ENCODE peak calls at places on chromosomes 12 and 14, in seven cellular contexts. F is K562, I is SK-N-SH, N is H1, G is GM12892, E is HepG2, O is GM12878. X is an unnamed sample.

GRCh38 chr12:3752096-3752709 is 706 bp downstream of the CRACR2A start:
- DNase-seq in F (peak), I (peak), N (no peak), G (peak), E (peak), O (peak), X (peak)

GRCh38 chr12:58844161-58844560 is 76.1 kb downstream of the LRIG3 start:
- DNase-seq in F (no peak), I (no peak), N (no peak), G (no peak), E (no peak), O (no peak), X (no peak)

GRCh38 chr12:9750276-9751203 is 10.2 kb downstream of the CD69 start:
- DNase-seq in F (peak), I (peak), N (no peak), G (no peak), E (peak), O (no peak), X (no peak)

GRCh38 chr12:130620281-130620680 is 95.8 kb downstream of the RIMBP2 start:
- DNase-seq in F (no peak), I (no peak), N (no peak), G (no peak), E (no peak), O (no peak), X (no peak)

GRCh38 chr12:130608132-130608531 is 108.0 kb downstream of the RIMBP2 start:
- DNase-seq in F (no peak), I (no peak), N (no peak), G (no peak), E (no peak), O (no peak), X (no peak)

GRCh38 chr12:6959376-6960290 is 8.5 kb downstream of the PTPN6 start:
- DNase-seq in F (no peak), I (no peak), N (no peak), G (no peak), E (no peak), O (no peak), X (no peak)

GRCh38 chr14:45284802-45285201 is 31.8 kb upstream of the MIS18BP1 start:
- DNase-seq in F (no peak), I (no peak), N (no peak), G (no peak), E (no peak), O (no peak), X (no peak)

GRCh38 chr12:12890492-12890814 is 909 bp upstream of the GPRC5A start:
- DNase-seq in F (no peak), I (peak), N (no peak), G (no peak), E (no peak), O (no peak), X (no peak)

GRCh38 chr12:47124451-47124850 is 44.7 kb upstream of the AMIGO2 start:
- DNase-seq in F (no peak), I (no peak), N (no peak), G (no peak), E (no peak), O (no peak), X (no peak)

GRCh38 chr12:90520002-90520734 is 434.8 kb downstream of the CCER1 start:
- DNase-seq in F (no peak), I (no peak), N (no peak), G (no peak), E (no peak), O (no peak), X (no peak)

GRCh38 chr14:70907996-70908917 is 998 bp downstream of the PCNX1 start:
- DNase-seq in F (peak), I (peak), N (peak), G (peak), E (peak), O (no peak), X (peak)

GRCh38 chr12:3241621-3242020 is 164.4 kb downstream of the TSPAN9 start:
- DNase-seq in F (no peak), I (no peak), N (no peak), G (no peak), E (peak), O (no peak), X (no peak)

GRCh38 chr12:34602213-34602940 is 580.1 kb downstream of the ALG10 start:
- DNase-seq in F (no peak), I (peak), N (no peak), G (no peak), E (no peak), O (no peak), X (no peak)

GRCh38 chr14:72549026-72549425 is 344.9 kb downstream of the DPF3 start:
- DNase-seq in F (no peak), I (no peak), N (no peak), G (no peak), E (no peak), O (no peak), X (no peak)

GRCh38 chr14:60649815-60650381 is 621 bp upstream of the SIX1 start:
- DNase-seq in F (no peak), I (no peak), N (no peak), G (no peak), E (no peak), O (no peak), X (no peak)

GRCh38 chr14:76541594-76542219 is 165.8 kb downstream of the ESRRB start:
- DNase-seq in F (no peak), I (no peak), N (no peak), G (no peak), E (no peak), O (no peak), X (no peak)

GRCh38 chr12:131047789-131048610 is 94.3 kb downstream of the ADGRD1 start:
- DNase-seq in F (peak), I (no peak), N (no peak), G (no peak), E (no peak), O (no peak), X (no peak)

GRCh38 chr14:68730811-68731425 is 61.9 kb downstream of the ZFP36L1 start:
- DNase-seq in F (no peak), I (no peak), N (no peak), G (no peak), E (no peak), O (no peak), X (no peak)

GRCh38 chr12:4579305-4580097 is 17.5 kb downstream of the DYRK4 start:
- DNase-seq in F (peak), I (peak), N (no peak), G (no peak), E (peak), O (no peak), X (no peak)

GRCh38 chr12:66165141-66165540 is 4.7 kb downstream of the TMBIM4 start:
- DNase-seq in F (no peak), I (no peak), N (no peak), G (no peak), E (no peak), O (no peak), X (no peak)

GRCh38 chr12:119005085-119005484 is 23.7 kb downstream of the SRRM4 start:
- DNase-seq in F (no peak), I (no peak), N (no peak), G (no peak), E (no peak), O (no peak), X (no peak)

GRCh38 chr12:69459477-69459876 is 10.7 kb upstream of the FRS2 start:
- DNase-seq in F (no peak), I (no peak), N (no peak), G (no peak), E (no peak), O (no peak), X (no peak)

GRCh38 chr12:14776236-14776959 is 26.9 kb downstream of the WBP11 start:
- DNase-seq in F (no peak), I (peak), N (no peak), G (no peak), E (no peak), O (no peak), X (no peak)

GRCh38 chr14:100654025-100654813 is 67.0 kb upstream of the BEGAIN start:
- DNase-seq in F (no peak), I (no peak), N (no peak), G (no peak), E (no peak), O (no peak), X (no peak)

GRCh38 chr12:54684636-54685630 is 36.8 kb upstream of the DCD start:
- DNase-seq in F (no peak), I (no peak), N (no peak), G (no peak), E (no peak), O (no peak), X (no peak)

GRCh38 chr14:88233915-88234314 is 89.2 kb downstream of the KCNK10 start:
- DNase-seq in F (peak), I (peak), N (peak), G (no peak), E (peak), O (no peak), X (no peak)

GRCh38 chr12:18723752-18724151 is 14.1 kb downstream of the PLCZ1 start:
- DNase-seq in F (no peak), I (no peak), N (no peak), G (no peak), E (no peak), O (no peak), X (no peak)

GRCh38 chr14:69505338-69506240 is 21.1 kb downstream of the PLEKHD1 start:
- DNase-seq in F (no peak), I (no peak), N (no peak), G (no peak), E (peak), O (no peak), X (no peak)

GRCh38 chr12:34336619-34337465 is 314.5 kb downstream of the ALG10 start:
- DNase-seq in F (peak), I (peak), N (no peak), G (no peak), E (no peak), O (no peak), X (no peak)

GRCh38 chr12:12819752-12820311 is 6.7 kb downstream of the DDX47 start:
- DNase-seq in F (peak), I (no peak), N (no peak), G (no peak), E (no peak), O (no peak), X (no peak)

GRCh38 chr14:81305743-81306142 is 85.0 kb upstream of the GTF2A1 start:
- DNase-seq in F (no peak), I (no peak), N (no peak), G (no peak), E (no peak), O (no peak), X (no peak)

GRCh38 chr14:52325126-52325525 is 11.0 kb downstream of the PTGER2 start:
- DNase-seq in F (no peak), I (no peak), N (no peak), G (peak), E (no peak), O (peak), X (no peak)

GRCh38 chr12:68381476-68381875 is 49.3 kb upstream of the MDM1 start:
- DNase-seq in F (no peak), I (no peak), N (no peak), G (no peak), E (no peak), O (no peak), X (no peak)

GRCh38 chr12:70383484-70383883 is 17.4 kb downstream of the KCNMB4 start:
- DNase-seq in F (no peak), I (no peak), N (no peak), G (no peak), E (no peak), O (no peak), X (no peak)

GRCh38 chr14:73613046-73613383 is 698 bp downstream of the ACOT6 start:
- DNase-seq in F (no peak), I (no peak), N (no peak), G (no peak), E (no peak), O (no peak), X (no peak)

GRCh38 chr14:55780156-55780946 is 200.3 kb downstream of the KTN1 start:
- DNase-seq in F (no peak), I (no peak), N (no peak), G (no peak), E (no peak), O (no peak), X (no peak)
- TF ChIP-seq TAF1 in F (no peak), I (no peak), N (no peak), G (no peak), E (no peak), O (no peak), X (no peak)

GRCh38 chr14:105532111-105532623 is 5.8 kb downstream of the TMEM121 start:
- DNase-seq in F (no peak), I (no peak), N (no peak), G (no peak), E (no peak), O (no peak), X (no peak)
- TF ChIP-seq TAF1 in F (no peak), I (no peak), N (no peak), G (no peak), E (no peak), O (no peak), X (no peak)

GRCh38 chr14:104266643-104267575 is 128.5 kb downstream of the KIF26A start:
- DNase-seq in F (no peak), I (no peak), N (no peak), G (no peak), E (no peak), O (no peak), X (no peak)

GRCh38 chr14:104265918-104266642 is 127.7 kb downstream of the KIF26A start:
- DNase-seq in F (no peak), I (no peak), N (no peak), G (no peak), E (no peak), O (no peak), X (no peak)

GRCh38 chr14:104264495-104265265 is 126.3 kb downstream of the KIF26A start:
- DNase-seq in F (no peak), I (no peak), N (no peak), G (no peak), E (no peak), O (no peak), X (no peak)

GRCh38 chr14:104262515-104263514 is 124.4 kb downstream of the KIF26A start:
- DNase-seq in F (no peak), I (no peak), N (no peak), G (no peak), E (no peak), O (no peak), X (no peak)

GRCh38 chr14:104263671-104264358 is 125.4 kb downstream of the KIF26A start:
- DNase-seq in F (no peak), I (no peak), N (no peak), G (no peak), E (no peak), O (no peak), X (no peak)
- TF ChIP-seq TAF1 in F (no peak), I (no peak), N (no peak), G (no peak), E (no peak), O (no peak), X (no peak)

DNA sequence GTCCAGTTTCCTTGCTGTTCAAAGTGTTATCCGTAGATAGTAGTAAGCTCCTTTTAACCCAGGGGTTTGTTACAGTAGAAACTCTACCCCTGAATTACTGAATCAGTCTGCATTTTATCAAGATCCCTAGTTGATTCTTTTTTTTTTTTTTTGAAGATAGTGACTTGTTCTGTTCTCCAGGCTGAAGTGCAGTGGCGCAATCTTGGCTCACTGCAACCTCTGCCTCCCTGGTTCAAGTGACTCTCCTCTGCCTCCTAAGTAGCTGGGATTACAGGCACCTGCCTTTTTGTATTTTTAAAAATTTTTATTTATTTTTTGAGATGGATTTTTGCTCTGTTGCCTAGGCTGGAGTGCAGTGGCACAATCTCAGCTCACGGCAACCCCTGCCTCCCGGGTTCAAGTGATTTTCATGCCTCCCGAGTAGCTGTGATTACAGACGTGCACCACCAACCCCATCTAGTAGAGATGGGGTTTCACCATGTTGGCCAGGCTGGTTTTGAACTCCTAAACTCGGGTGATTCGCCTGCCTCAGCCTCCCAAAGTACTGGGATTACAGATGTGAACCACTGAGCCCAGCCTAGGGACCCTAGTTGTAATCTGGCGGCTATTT is 10.5 kb downstream of the LARP4 start:
- DNase-seq in F (no peak), I (no peak), N (no peak), G (no peak), E (no peak), O (no peak), X (no peak)
- TF ChIP-seq TAF1 in F (no peak), I (no peak), N (no peak), G (no peak), E (no peak), O (no peak), X (no peak)

GRCh38 chr12:52056801-52057613 is 5.8 kb downstream of the NR4A1 start:
- DNase-seq in F (no peak), I (no peak), N (no peak), G (no peak), E (no peak), O (no peak), X (no peak)
- TF ChIP-seq TAF1 in F (no peak), I (no peak), N (no peak), G (no peak), E (no peak), O (no peak), X (no peak)

GRCh38 chr12:83866477-83866876 is 1046.1 kb downstream of the SLC6A15 start:
- DNase-seq in F (no peak), I (no peak), N (no peak), G (no peak), E (no peak), O (no peak), X (no peak)
- TF ChIP-seq TAF1 in F (no peak), I (no peak), N (no peak), G (no peak), E (no peak), O (no peak), X (no peak)

GRCh38 chr12:112868459-112869041 is 38.2 kb upstream of the OAS1 start:
- DNase-seq in F (no peak), I (no peak), N (no peak), G (no peak), E (peak), O (no peak), X (no peak)
- TF ChIP-seq TAF1 in F (no peak), I (no peak), N (no peak), G (no peak), E (no peak), O (no peak), X (no peak)

DNA sequence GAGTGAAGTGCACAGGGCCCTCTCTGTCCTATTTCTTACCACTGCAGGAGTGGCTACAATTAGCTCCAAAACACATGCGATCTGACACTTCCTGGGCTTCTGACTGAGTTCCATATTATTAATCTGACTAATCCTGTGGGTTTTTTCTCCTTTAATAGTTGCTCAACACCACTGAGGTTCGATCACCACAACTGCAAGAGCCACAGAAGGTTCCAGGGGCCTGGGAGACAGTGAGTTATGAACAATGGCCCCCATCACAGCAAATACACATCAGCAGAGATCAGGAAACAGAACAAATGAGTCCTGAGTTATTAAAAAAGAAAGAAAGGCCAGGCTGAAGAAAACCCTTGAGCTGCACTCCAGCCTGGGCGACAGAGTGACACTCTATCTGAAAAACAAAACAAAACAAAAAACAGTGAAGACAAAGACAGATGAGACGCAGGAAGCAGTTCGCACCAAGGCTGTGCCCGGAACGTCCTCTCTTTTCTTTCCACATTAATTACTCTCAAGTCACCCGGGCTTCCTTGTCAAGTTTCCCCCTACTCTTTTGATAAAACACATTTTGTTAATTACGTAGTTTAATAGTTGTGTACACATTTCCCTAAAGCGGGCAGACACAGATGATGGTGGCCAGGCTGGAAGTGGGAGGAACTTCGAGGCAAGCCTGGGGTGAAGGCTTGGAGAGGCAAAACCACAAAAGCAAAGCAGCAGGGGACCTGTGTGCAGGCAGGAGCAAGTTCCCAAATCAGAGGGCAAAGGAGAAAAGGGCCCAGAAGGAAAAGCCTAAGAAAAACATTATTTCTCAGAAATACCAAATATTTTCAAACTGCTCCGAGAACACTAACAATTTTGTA is 42.7 kb downstream of the CDC42BPB start:
- DNase-seq in F (no peak), I (no peak), N (no peak), G (no peak), E (no peak), O (no peak), X (no peak)
- TF ChIP-seq TAF1 in F (no peak), I (no peak), N (no peak), G (no peak), E (no peak), O (no peak), X (no peak)

DNA sequence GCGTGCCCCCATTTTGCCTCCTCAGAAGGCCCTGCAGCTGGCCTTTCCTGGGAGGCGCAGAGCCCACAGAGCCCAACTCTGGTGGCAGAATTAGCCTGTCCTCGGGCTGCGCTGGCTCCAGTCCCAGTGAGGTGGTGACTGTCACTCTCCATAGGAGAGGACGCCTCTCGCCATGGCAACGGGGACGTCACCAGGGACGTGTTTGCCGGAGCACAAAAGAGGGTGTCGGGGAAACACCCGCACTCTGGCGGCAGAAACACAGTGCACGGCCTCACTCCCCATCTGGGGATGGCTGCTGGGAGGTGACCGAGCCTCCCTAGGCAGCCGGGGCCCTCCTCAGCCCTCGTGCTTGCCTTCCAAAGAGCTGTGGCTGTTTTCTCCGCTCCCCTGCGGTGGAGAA is 50.2 kb upstream of the NCOR2 start:
- DNase-seq in F (peak), I (peak), N (no peak), G (no peak), E (no peak), O (no peak), X (no peak)
- TF ChIP-seq TAF1 in F (no peak), I (no peak), N (no peak), G (no peak), E (no peak), O (no peak), X (no peak)

GRCh38 chr12:62249419-62249818 is 10.8 kb upstream of the USP15 start:
- DNase-seq in F (no peak), I (no peak), N (no peak), G (no peak), E (no peak), O (no peak), X (no peak)

GRCh38 chr12:62250671-62251608 is 9.3 kb upstream of the USP15 start:
- DNase-seq in F (peak), I (no peak), N (no peak), G (no peak), E (no peak), O (peak), X (no peak)

GRCh38 chr12:62247646-62248045 is 12.6 kb upstream of the USP15 start:
- DNase-seq in F (no peak), I (no peak), N (no peak), G (no peak), E (no peak), O (no peak), X (no peak)

GRCh38 chr12:62247242-62247641 is 13.0 kb upstream of the USP15 start:
- DNase-seq in F (no peak), I (no peak), N (no peak), G (no peak), E (no peak), O (no peak), X (no peak)

GRCh38 chr12:62248873-62249272 is 11.3 kb upstream of the USP15 start:
- DNase-seq in F (peak), I (no peak), N (no peak), G (no peak), E (no peak), O (no peak), X (no peak)
- TF ChIP-seq TAF1 in F (no peak), I (no peak), N (no peak), G (no peak), E (no peak), O (no peak), X (no peak)